ENCODE peak calls at places on chromosome 14, in six cellular contexts. One of them, this sample, is unnamed.

GRCh38 chr14:69046468-69046867 is 67.4 kb upstream of the ACTN1 start:
- DNase-seq in testis: no peak
- DNase-seq in AG04450: no peak
- DNase-seq in PC-3: no peak
- DNase-seq in thoracic aorta: no peak
- DNase-seq in nephron progenitor cell: no peak
- DNase-seq in this sample: peak; percentile 75

GRCh38 chr14:91284791-91285548 is 40.5 kb upstream of the GPR68 start:
- DNase-seq in testis: no peak
- DNase-seq in AG04450: no peak
- DNase-seq in PC-3: no peak
- DNase-seq in thoracic aorta: no peak
- DNase-seq in nephron progenitor cell: no peak
- DNase-seq in this sample: peak; percentile 72

GRCh38 chr14:70069186-70069585 is 119.6 kb downstream of the SLC8A3 start:
- DNase-seq in testis: no peak
- DNase-seq in AG04450: no peak
- DNase-seq in PC-3: no peak
- DNase-seq in thoracic aorta: no peak
- DNase-seq in nephron progenitor cell: no peak
- DNase-seq in this sample: no peak

GRCh38 chr14:101561145-101561896 is at the start of gene DIO3:
- DNase-seq in testis: no peak
- DNase-seq in AG04450: no peak
- DNase-seq in PC-3: peak; percentile 79
- DNase-seq in thoracic aorta: no peak
- DNase-seq in nephron progenitor cell: peak; percentile 95
- DNase-seq in this sample: peak; percentile 4

GRCh38 chr14:69050235-69051184 is 71.4 kb upstream of the ACTN1 start:
- DNase-seq in testis: no peak
- DNase-seq in AG04450: no peak
- DNase-seq in PC-3: no peak
- DNase-seq in thoracic aorta: no peak
- DNase-seq in nephron progenitor cell: no peak
- DNase-seq in this sample: peak; percentile 67

GRCh38 chr14:73463411-73463810 is 5.1 kb upstream of the NUMB start:
- DNase-seq in testis: no peak
- DNase-seq in AG04450: peak; percentile 75
- DNase-seq in PC-3: peak; percentile 91
- DNase-seq in thoracic aorta: peak; percentile 33
- DNase-seq in nephron progenitor cell: no peak
- DNase-seq in this sample: peak; percentile 97

GRCh38 chr14:54366726-54367707 is 29.8 kb upstream of the CDKN3 start:
- DNase-seq in testis: peak; percentile 73
- DNase-seq in AG04450: peak; percentile 32
- DNase-seq in PC-3: peak; percentile 88
- DNase-seq in thoracic aorta: no peak
- DNase-seq in nephron progenitor cell: no peak
- DNase-seq in this sample: peak; percentile 81

GRCh38 chr14:70808402-70809237 is 693 bp downstream of the MAP3K9 start:
- DNase-seq in testis: peak; percentile 41
- DNase-seq in AG04450: no peak
- DNase-seq in PC-3: no peak
- DNase-seq in thoracic aorta: no peak
- DNase-seq in nephron progenitor cell: peak; percentile 66
- DNase-seq in this sample: no peak

GRCh38 chr14:28982228-28982627 is 215.6 kb downstream of the FOXG1 start:
- DNase-seq in testis: no peak
- DNase-seq in AG04450: no peak
- DNase-seq in PC-3: no peak
- DNase-seq in thoracic aorta: no peak
- DNase-seq in nephron progenitor cell: no peak
- DNase-seq in this sample: no peak

GRCh38 chr14:104428333-104428851 is 151.2 kb upstream of the C14orf180 start:
- DNase-seq in testis: no peak
- DNase-seq in AG04450: no peak
- DNase-seq in PC-3: no peak
- DNase-seq in thoracic aorta: no peak
- DNase-seq in nephron progenitor cell: no peak
- DNase-seq in this sample: no peak

GRCh38 chr14:61479746-61480502 is 158.5 kb downstream of the PRKCH start:
- DNase-seq in testis: no peak
- DNase-seq in AG04450: no peak
- DNase-seq in PC-3: peak; percentile 84
- DNase-seq in thoracic aorta: no peak
- DNase-seq in nephron progenitor cell: no peak
- DNase-seq in this sample: peak; percentile 68

GRCh38 chr14:30869525-30870150 is 4.7 kb upstream of the COCH start:
- DNase-seq in testis: no peak
- DNase-seq in AG04450: no peak
- DNase-seq in PC-3: no peak
- DNase-seq in thoracic aorta: no peak
- DNase-seq in nephron progenitor cell: no peak
- DNase-seq in this sample: no peak

GRCh38 chr14:50920482-50921225 is 23.6 kb downstream of the PYGL start:
- DNase-seq in testis: no peak
- DNase-seq in AG04450: peak; percentile 48
- DNase-seq in PC-3: peak; percentile 15
- DNase-seq in thoracic aorta: no peak
- DNase-seq in nephron progenitor cell: peak; percentile 16
- DNase-seq in this sample: peak; percentile 87

GRCh38 chr14:95460647-95461478 is 55.6 kb downstream of the SYNE3 start:
- DNase-seq in testis: no peak
- DNase-seq in AG04450: peak; percentile 55
- DNase-seq in PC-3: peak; percentile 45
- DNase-seq in thoracic aorta: peak; percentile 45
- DNase-seq in nephron progenitor cell: peak; percentile 25
- DNase-seq in this sample: peak; percentile 75

GRCh38 chr14:64674829-64675228 is 29.4 kb upstream of the PLEKHG3 start:
- DNase-seq in testis: no peak
- DNase-seq in AG04450: no peak
- DNase-seq in PC-3: no peak
- DNase-seq in thoracic aorta: no peak
- DNase-seq in nephron progenitor cell: no peak
- DNase-seq in this sample: no peak

GRCh38 chr14:101780390-101780789 is 18.9 kb downstream of the PPP2R5C start:
- DNase-seq in testis: no peak
- DNase-seq in AG04450: no peak
- DNase-seq in PC-3: no peak
- DNase-seq in thoracic aorta: no peak
- DNase-seq in nephron progenitor cell: no peak
- DNase-seq in this sample: no peak

GRCh38 chr14:74140374-74140850 is 55.7 kb downstream of the LIN52 start:
- DNase-seq in testis: peak; percentile 35
- DNase-seq in AG04450: no peak
- DNase-seq in PC-3: no peak
- DNase-seq in thoracic aorta: peak; percentile 4
- DNase-seq in nephron progenitor cell: peak; percentile 33
- DNase-seq in this sample: peak; percentile 72

GRCh38 chr14:70905316-70905715 is 1.9 kb upstream of the PCNX1 start:
- DNase-seq in testis: peak; percentile 41
- DNase-seq in AG04450: peak; percentile 90
- DNase-seq in PC-3: no peak
- DNase-seq in thoracic aorta: no peak
- DNase-seq in nephron progenitor cell: no peak
- DNase-seq in this sample: peak; percentile 97

GRCh38 chr14:58918066-58918465 is 270.4 kb upstream of the DAAM1 start:
- DNase-seq in testis: no peak
- DNase-seq in AG04450: no peak
- DNase-seq in PC-3: peak; percentile 98
- DNase-seq in thoracic aorta: no peak
- DNase-seq in nephron progenitor cell: no peak
- DNase-seq in this sample: no peak

GRCh38 chr14:58887931-58888330 is 250.2 kb downstream of the DACT1 start:
- DNase-seq in testis: no peak
- DNase-seq in AG04450: no peak
- DNase-seq in PC-3: peak; percentile 49
- DNase-seq in thoracic aorta: no peak
- DNase-seq in nephron progenitor cell: no peak
- DNase-seq in this sample: no peak

GRCh38 chr14:52835122-52835903 is 43.9 kb upstream of the GNPNAT1 start:
- DNase-seq in testis: no peak
- DNase-seq in AG04450: no peak
- DNase-seq in PC-3: peak; percentile 67
- DNase-seq in thoracic aorta: no peak
- DNase-seq in nephron progenitor cell: peak; percentile 10
- DNase-seq in this sample: peak; percentile 78

GRCh38 chr14:73242274-73242960 is 5.1 kb downstream of the PAPLN start:
- DNase-seq in testis: no peak
- DNase-seq in AG04450: no peak
- DNase-seq in PC-3: no peak
- DNase-seq in thoracic aorta: no peak
- DNase-seq in nephron progenitor cell: no peak
- DNase-seq in this sample: peak; percentile 69

GRCh38 chr14:98909251-98909944 is 362.6 kb downstream of the BCL11B start:
- DNase-seq in testis: no peak
- DNase-seq in AG04450: no peak
- DNase-seq in PC-3: peak; percentile 84
- DNase-seq in thoracic aorta: no peak
- DNase-seq in nephron progenitor cell: no peak
- DNase-seq in this sample: no peak

GRCh38 chr14:72604133-72604532 is 289.8 kb downstream of the DPF3 start:
- DNase-seq in testis: no peak
- DNase-seq in AG04450: no peak
- DNase-seq in PC-3: no peak
- DNase-seq in thoracic aorta: no peak
- DNase-seq in nephron progenitor cell: no peak
- DNase-seq in this sample: no peak

DNA sequence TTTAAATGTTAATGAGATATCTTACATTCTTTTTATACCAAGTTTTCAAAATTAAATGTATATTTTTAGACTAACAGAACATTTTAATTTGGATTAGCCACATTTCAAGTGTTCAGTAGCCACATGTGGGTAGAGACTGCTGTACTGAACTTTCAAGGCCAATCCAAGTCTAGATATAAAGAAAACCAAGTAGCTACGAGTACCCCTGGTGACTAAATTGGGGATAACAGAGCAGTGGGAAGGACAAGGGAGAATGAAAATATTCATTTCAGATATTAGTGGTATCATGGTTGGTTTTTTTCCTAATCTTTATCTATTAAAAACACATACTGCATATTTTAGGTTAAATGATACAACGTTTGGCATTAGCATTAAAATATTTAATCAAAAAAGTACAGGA is 69.4 kb upstream of the RHOJ start:
- DNase-seq in testis: no peak
- DNase-seq in AG04450: no peak
- DNase-seq in PC-3: peak; percentile 48
- DNase-seq in thoracic aorta: no peak
- DNase-seq in nephron progenitor cell: no peak
- DNase-seq in this sample: no peak
- TF ChIP-seq CTCF in testis: peak; percentile 23
- TF ChIP-seq CTCF in AG04450: peak; percentile 68
- TF ChIP-seq CTCF in PC-3: peak; percentile 58
- TF ChIP-seq CTCF in thoracic aorta: no peak
- TF ChIP-seq CTCF in nephron progenitor cell: peak; percentile 60
- TF ChIP-seq CTCF in this sample: peak; percentile 33

GRCh38 chr14:33966276-33966675 is 15.4 kb upstream of the EGLN3 start:
- DNase-seq in testis: no peak
- DNase-seq in AG04450: no peak
- DNase-seq in PC-3: no peak
- DNase-seq in thoracic aorta: no peak
- DNase-seq in nephron progenitor cell: no peak
- DNase-seq in this sample: no peak
- TF ChIP-seq CTCF in testis: no peak
- TF ChIP-seq CTCF in AG04450: no peak
- TF ChIP-seq CTCF in PC-3: no peak
- TF ChIP-seq CTCF in thoracic aorta: no peak
- TF ChIP-seq CTCF in nephron progenitor cell: no peak
- TF ChIP-seq CTCF in this sample: no peak

GRCh38 chr14:93099187-93099586 is 16.5 kb downstream of the ITPK1 start:
- DNase-seq in testis: no peak
- DNase-seq in AG04450: no peak
- DNase-seq in PC-3: no peak
- DNase-seq in thoracic aorta: no peak
- DNase-seq in nephron progenitor cell: no peak
- DNase-seq in this sample: peak; percentile 47

GRCh38 chr14:93100570-93100969 is 15.2 kb downstream of the ITPK1 start:
- DNase-seq in testis: no peak
- DNase-seq in AG04450: no peak
- DNase-seq in PC-3: no peak
- DNase-seq in thoracic aorta: no peak
- DNase-seq in nephron progenitor cell: no peak
- DNase-seq in this sample: no peak

GRCh38 chr14:93099643-93100042 is 16.1 kb downstream of the ITPK1 start:
- DNase-seq in testis: no peak
- DNase-seq in AG04450: no peak
- DNase-seq in PC-3: no peak
- DNase-seq in thoracic aorta: no peak
- DNase-seq in nephron progenitor cell: no peak
- DNase-seq in this sample: no peak

GRCh38 chr14:93102141-93102540 is 13.6 kb downstream of the ITPK1 start:
- DNase-seq in testis: no peak
- DNase-seq in AG04450: no peak
- DNase-seq in PC-3: no peak
- DNase-seq in thoracic aorta: no peak
- DNase-seq in nephron progenitor cell: no peak
- DNase-seq in this sample: no peak

DNA sequence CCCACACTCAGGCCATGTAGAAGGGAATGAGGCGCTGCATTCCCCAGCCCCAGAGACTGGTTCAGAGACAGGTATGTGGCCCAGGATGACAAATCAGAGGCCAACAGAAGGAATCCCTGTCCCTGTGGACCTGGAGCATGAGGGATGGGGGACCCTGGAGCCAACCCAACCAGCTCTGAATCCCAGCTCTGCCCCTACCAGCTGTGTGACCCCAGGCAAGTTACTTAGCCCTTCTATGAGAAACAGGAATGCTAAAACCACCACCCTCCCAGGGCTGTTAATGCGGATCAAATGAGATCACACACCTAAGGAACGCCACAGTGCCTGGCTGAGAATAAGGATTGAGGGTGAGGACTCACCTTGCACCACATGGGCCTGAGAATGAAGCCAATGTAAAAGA is 15.6 kb downstream of the ITPK1 start:
- DNase-seq in testis: no peak
- DNase-seq in AG04450: no peak
- DNase-seq in PC-3: no peak
- DNase-seq in thoracic aorta: no peak
- DNase-seq in nephron progenitor cell: no peak
- DNase-seq in this sample: no peak
- TF ChIP-seq CTCF in testis: no peak
- TF ChIP-seq CTCF in AG04450: no peak
- TF ChIP-seq CTCF in PC-3: no peak
- TF ChIP-seq CTCF in thoracic aorta: no peak
- TF ChIP-seq CTCF in nephron progenitor cell: no peak
- TF ChIP-seq CTCF in this sample: no peak

DNA sequence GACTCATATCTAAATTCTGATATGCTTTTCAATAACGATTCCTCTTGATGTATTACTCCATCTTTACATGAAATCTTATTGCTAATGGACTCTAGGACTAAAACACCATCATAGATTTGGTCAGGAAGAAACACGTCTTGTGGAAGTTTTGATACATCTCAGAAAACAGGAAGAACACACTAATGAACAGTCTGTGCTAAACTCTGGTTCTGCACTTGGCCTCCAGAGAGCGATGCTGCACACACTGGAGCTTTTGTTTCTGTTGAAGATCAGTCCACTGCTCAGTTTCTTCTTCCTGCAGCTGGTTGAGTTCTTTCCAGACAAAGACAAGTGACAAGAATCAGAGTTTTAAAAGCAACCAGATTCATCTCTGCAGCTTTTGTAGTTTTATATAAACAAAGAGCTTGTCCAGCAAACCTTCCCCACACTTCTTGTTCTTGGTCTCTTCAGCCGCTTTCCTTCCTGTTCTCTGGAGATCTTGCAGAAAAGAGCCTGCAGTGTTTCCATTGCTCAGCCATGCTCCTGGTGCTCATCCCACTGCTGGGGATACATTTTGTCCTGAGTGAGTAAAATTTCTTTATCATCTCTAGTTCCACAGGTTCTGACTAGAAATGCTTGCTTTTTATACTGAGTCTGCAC is 229.1 kb upstream of the OR4E1 start:
- DNase-seq in testis: peak; percentile 49
- DNase-seq in AG04450: no peak
- DNase-seq in PC-3: no peak
- DNase-seq in thoracic aorta: no peak
- DNase-seq in nephron progenitor cell: peak; percentile 16
- DNase-seq in this sample: no peak
- TF ChIP-seq CTCF in testis: no peak
- TF ChIP-seq CTCF in AG04450: peak; percentile 29
- TF ChIP-seq CTCF in PC-3: no peak
- TF ChIP-seq CTCF in thoracic aorta: no peak
- TF ChIP-seq CTCF in nephron progenitor cell: peak; percentile 33
- TF ChIP-seq CTCF in this sample: no peak